ENCODE peak calls at places on chromosomes 2 and 18, in eight cellular contexts. O, I, D, F, H, Z, V and A are unnamed samples.
A peak's percentile ranks its signal among the peaks of the same experiment; 100 is the strongest.

GRCh38 chr2:45055261-45055660 is 46.0 kb upstream of the SIX2 start:
- DNase-seq in O (no peak), I (no peak), D (no peak), F (peak; percentile 55), H (no peak), Z (no peak), V (no peak), A (no peak)

GRCh38 chr2:19933351-19933981 is 31.7 kb upstream of the TTC32 start:
- DNase-seq in O (no peak), I (peak; percentile 6), D (no peak), F (no peak), H (no peak), Z (peak; percentile 44), V (peak; percentile 53), A (no peak)

GRCh38 chr18:49619792-49620191 is 57.9 kb downstream of the LIPG start:
- DNase-seq in O (no peak), I (no peak), D (no peak), F (no peak), H (no peak), Z (peak; percentile 5), V (no peak), A (no peak)

GRCh38 chr2:113739849-113740248 is 16.6 kb downstream of the SLC35F5 start:
- DNase-seq in O (no peak), I (no peak), D (no peak), F (no peak), H (no peak), Z (no peak), V (no peak), A (no peak)

GRCh38 chr2:68992933-68993332 is 18.5 kb downstream of the GKN1 start:
- DNase-seq in O (no peak), I (no peak), D (no peak), F (no peak), H (no peak), Z (no peak), V (no peak), A (no peak)

GRCh38 chr18:8895987-8896619 is 190.7 kb downstream of the MTCL1 start:
- DNase-seq in O (no peak), I (no peak), D (no peak), F (no peak), H (no peak), Z (no peak), V (peak; percentile 92), A (no peak)

GRCh38 chr2:18500333-18500732 is 60.1 kb downstream of the RDH14 start:
- DNase-seq in O (no peak), I (no peak), D (no peak), F (no peak), H (no peak), Z (no peak), V (peak; percentile 52), A (no peak)

GRCh38 chr2:37005118-37005868 is 39.0 kb upstream of the STRN start:
- DNase-seq in O (no peak), I (peak; percentile 12), D (no peak), F (peak; percentile 20), H (no peak), Z (peak; percentile 15), V (no peak), A (peak; percentile 1)

GRCh38 chr18:68557183-68557582 is 157.7 kb downstream of the TMX3 start:
- DNase-seq in O (no peak), I (peak; percentile 75), D (no peak), F (no peak), H (no peak), Z (no peak), V (no peak), A (no peak)

GRCh38 chr2:129813404-129813803 is 166.1 kb upstream of the RAB6C start:
- DNase-seq in O (no peak), I (no peak), D (no peak), F (peak; percentile 64), H (no peak), Z (no peak), V (no peak), A (no peak)

GRCh38 chr2:31812051-31812798 is 198.6 kb downstream of the MEMO1 start:
- DNase-seq in O (no peak), I (no peak), D (no peak), F (no peak), H (no peak), Z (no peak), V (peak; percentile 25), A (no peak)

GRCh38 chr2:98909381-98910211 is 26.4 kb downstream of the CRACDL start:
- DNase-seq in O (peak; percentile 94), I (peak; percentile 97), D (no peak), F (peak; percentile 87), H (no peak), Z (peak; percentile 83), V (peak; percentile 83), A (peak; percentile 79)

GRCh38 chr2:237125967-237126366 is 40.3 kb downstream of the COPS8 start:
- DNase-seq in O (no peak), I (no peak), D (no peak), F (no peak), H (no peak), Z (no peak), V (no peak), A (no peak)

GRCh38 chr2:240217431-240218301 is 77.2 kb upstream of the OTOS start:
- DNase-seq in O (peak; percentile 54), I (no peak), D (peak; percentile 14), F (peak; percentile 81), H (no peak), Z (no peak), V (no peak), A (no peak)

GRCh38 chr2:15666776-15667578 is 75.3 kb downstream of the DDX1 start:
- DNase-seq in O (no peak), I (no peak), D (no peak), F (no peak), H (no peak), Z (no peak), V (no peak), A (no peak)

GRCh38 chr2:56741601-56742102 is 557.9 kb downstream of the CCDC85A start:
- DNase-seq in O (no peak), I (no peak), D (no peak), F (no peak), H (no peak), Z (peak; percentile 67), V (peak; percentile 52), A (no peak)

GRCh38 chr18:79442508-79443221 is 46.9 kb downstream of the NFATC1 start:
- DNase-seq in O (no peak), I (no peak), D (no peak), F (no peak), H (no peak), Z (no peak), V (no peak), A (no peak)

GRCh38 chr2:120382541-120383144 is 36.7 kb downstream of the INHBB start:
- DNase-seq in O (no peak), I (no peak), D (no peak), F (no peak), H (no peak), Z (no peak), V (no peak), A (no peak)

GRCh38 chr2:55133467-55134315 is 83.4 kb upstream of the RTN4 start:
- DNase-seq in O (no peak), I (no peak), D (peak; percentile 55), F (peak; percentile 70), H (peak; percentile 26), Z (no peak), V (peak; percentile 58), A (peak; percentile 38)

GRCh38 chr2:54946220-54946568 is 104.1 kb downstream of the RTN4 start:
- DNase-seq in O (no peak), I (no peak), D (no peak), F (no peak), H (no peak), Z (no peak), V (no peak), A (no peak)

GRCh38 chr2:86673011-86673410 is 47.1 kb upstream of the RMND5A start:
- DNase-seq in O (no peak), I (no peak), D (no peak), F (no peak), H (no peak), Z (no peak), V (no peak), A (no peak)

GRCh38 chr2:55056024-55056521 is 5.8 kb upstream of the RTN4 start:
- DNase-seq in O (no peak), I (no peak), D (no peak), F (peak; percentile 40), H (no peak), Z (peak; percentile 38), V (no peak), A (no peak)

GRCh38 chr18:62850619-62851306 is 135.4 kb downstream of the PHLPP1 start:
- DNase-seq in O (no peak), I (no peak), D (no peak), F (no peak), H (no peak), Z (no peak), V (no peak), A (no peak)

GRCh38 chr18:34929336-34929780 is 111.9 kb upstream of the MAPRE2 start:
- DNase-seq in O (peak; percentile 55), I (no peak), D (no peak), F (no peak), H (no peak), Z (peak; percentile 18), V (peak; percentile 76), A (no peak)

GRCh38 chr2:240839152-240840143 is 19.4 kb upstream of the KIF1A start:
- DNase-seq in O (no peak), I (no peak), D (no peak), F (peak; percentile 53), H (no peak), Z (no peak), V (peak; percentile 38), A (no peak)

GRCh38 chr18:22538463-22538862 is 120.7 kb upstream of the CTAGE1 start:
- DNase-seq in O (no peak), I (no peak), D (no peak), F (no peak), H (no peak), Z (no peak), V (peak; percentile 30), A (no peak)

GRCh38 chr2:111119004-111119846 is 1.5 kb upstream of the BCL2L11 start:
- DNase-seq in O (no peak), I (no peak), D (peak; percentile 47), F (peak; percentile 61), H (no peak), Z (no peak), V (no peak), A (peak; percentile 44)

GRCh38 chr18:72155327-72155726 is 388.8 kb downstream of the CBLN2 start:
- DNase-seq in O (no peak), I (peak; percentile 11), D (no peak), F (no peak), H (no peak), Z (no peak), V (no peak), A (no peak)

GRCh38 chr18:25298853-25299274 is 53.1 kb downstream of the ZNF521 start:
- DNase-seq in O (peak; percentile 21), I (no peak), D (no peak), F (no peak), H (no peak), Z (peak; percentile 1), V (peak; percentile 93), A (no peak)

GRCh38 chr18:59861963-59862819 is 37.6 kb upstream of the PMAIP1 start:
- DNase-seq in O (no peak), I (no peak), D (no peak), F (no peak), H (peak; percentile 61), Z (no peak), V (no peak), A (no peak)

GRCh38 chr2:189285962-189286648 is 106.5 kb upstream of the COL5A2 start:
- DNase-seq in O (no peak), I (no peak), D (no peak), F (no peak), H (no peak), Z (peak; percentile 44), V (peak; percentile 75), A (no peak)

GRCh38 chr2:144830543-144830942 is 310.6 kb upstream of the ZEB2 start:
- DNase-seq in O (no peak), I (no peak), D (no peak), F (no peak), H (no peak), Z (no peak), V (no peak), A (no peak)

GRCh38 chr2:27222407-27222806 is 5.2 kb downstream of the CAD start:
- DNase-seq in O (no peak), I (no peak), D (no peak), F (no peak), H (no peak), Z (no peak), V (no peak), A (no peak)

GRCh38 chr2:215722125-215722524 is 286.3 kb upstream of the FN1 start:
- DNase-seq in O (no peak), I (no peak), D (no peak), F (no peak), H (no peak), Z (no peak), V (no peak), A (no peak)